ENCODE peak calls at places on chromosome 15, in nine cellular contexts. D is colonic mucosa, F is ovary, C is cardiac muscle cell, Q is A549, Y is lower lobe of right lung, H is BJ, J is GM06990, K is GM12865. S is an unnamed sample.

GRCh38 chr15:93664180-93664951 is 567.0 kb upstream of the MCTP2 start:
- DNase-seq in Y (no peak), J (no peak), H (no peak), C (no peak), D (no peak), F (no peak), Q (no peak), K (no peak), S (no peak)

GRCh38 chr15:47027322-47027946 is 689.9 kb upstream of the SEMA6D start:
- DNase-seq in H (no peak), Y (no peak), K (peak; percentile 60), D (no peak), J (no peak), F (no peak), C (no peak), Q (no peak), S (no peak)

GRCh38 chr15:94673801-94674200 is 442.4 kb downstream of the MCTP2 start:
- DNase-seq in D (no peak), H (no peak), Q (no peak), J (no peak), C (no peak), K (no peak), F (no peak), Y (no peak), S (no peak)

GRCh38 chr15:64695571-64695992 is 79.8 kb downstream of the RBPMS2 start:
- DNase-seq in Q (no peak), H (no peak), Y (no peak), F (no peak), J (no peak), K (peak; percentile 33), C (no peak), D (peak; percentile 36), S (no peak)

GRCh38 chr15:45442497-45443135 is 64.3 kb upstream of the GATM start:
- DNase-seq in D (no peak), K (no peak), J (no peak), Q (no peak), C (peak; percentile 57), Y (no peak), F (no peak), H (no peak), S (no peak)

GRCh38 chr15:74519311-74519710 is 21.7 kb upstream of the ARID3B start:
- DNase-seq in C (peak; percentile 86), K (no peak), J (no peak), D (no peak), Q (no peak), F (no peak), Y (no peak), H (no peak), S (no peak)

GRCh38 chr15:70268698-70269251 is 171.1 kb upstream of the TLE3 start:
- DNase-seq in D (no peak), J (peak; percentile 56), H (no peak), F (no peak), Y (no peak), Q (no peak), C (no peak), K (peak; percentile 39), S (no peak)

GRCh38 chr15:75360391-75360790 is 8.0 kb downstream of the MAN2C1 start:
- DNase-seq in D (no peak), K (no peak), Y (no peak), Q (no peak), H (no peak), F (no peak), C (no peak), J (no peak), S (no peak)

GRCh38 chr15:89806565-89807550 is 7.8 kb downstream of the ANPEP start:
- DNase-seq in K (no peak), J (no peak), F (no peak), H (no peak), Y (peak; percentile 14), D (peak; percentile 67), C (no peak), Q (no peak), S (no peak)

GRCh38 chr15:96916750-96917149 is 586.2 kb downstream of the NR2F2 start:
- DNase-seq in C (no peak), J (no peak), Q (no peak), D (no peak), H (no peak), K (no peak), F (no peak), Y (no peak), S (no peak)

GRCh38 chr15:57048930-57049550 is 130.6 kb downstream of the TCF12 start:
- DNase-seq in J (no peak), Y (no peak), C (no peak), Q (no peak), K (no peak), D (no peak), F (no peak), H (no peak), S (no peak)

GRCh38 chr15:50116477-50116876 is 2.6 kb downstream of the ATP8B4 start:
- DNase-seq in Y (no peak), D (peak; percentile 31), J (no peak), K (peak; percentile 41), Q (peak; percentile 17), C (peak; percentile 17), H (no peak), F (no peak), S (no peak)
- TF ChIP-seq CTCF in Y (peak; percentile 25), D (peak; percentile 18), J (peak; percentile 65), K (peak; percentile 49), Q (peak; percentile 48), C (peak; percentile 28), H (peak; percentile 37), F (no peak), S (peak; percentile 32)

GRCh38 chr15:32029862-32030781 is at the start of gene CHRNA7:
- DNase-seq in D (peak; percentile 70), Q (peak; percentile 64), H (no peak), K (peak; percentile 74), C (peak; percentile 43), F (peak; percentile 73), Y (peak; percentile 70), J (peak; percentile 80), S (no peak)

GRCh38 chr15:32030795-32031194 is 480 bp downstream of the CHRNA7 start:
- DNase-seq in F (no peak), H (no peak), Y (no peak), D (no peak), J (peak; percentile 10), C (peak; percentile 5), K (no peak), Q (no peak), S (no peak)

GRCh38 chr15:32028921-32029320 is 1.4 kb upstream of the CHRNA7 start:
- DNase-seq in F (no peak), Q (no peak), K (no peak), H (no peak), C (no peak), Y (no peak), D (no peak), J (no peak), S (no peak)

GRCh38 chr15:32033186-32033890 is 3.0 kb downstream of the CHRNA7 start:
- DNase-seq in J (no peak), Q (no peak), Y (no peak), D (peak; percentile 31), K (no peak), H (no peak), F (no peak), C (no peak), S (no peak)

DNA sequence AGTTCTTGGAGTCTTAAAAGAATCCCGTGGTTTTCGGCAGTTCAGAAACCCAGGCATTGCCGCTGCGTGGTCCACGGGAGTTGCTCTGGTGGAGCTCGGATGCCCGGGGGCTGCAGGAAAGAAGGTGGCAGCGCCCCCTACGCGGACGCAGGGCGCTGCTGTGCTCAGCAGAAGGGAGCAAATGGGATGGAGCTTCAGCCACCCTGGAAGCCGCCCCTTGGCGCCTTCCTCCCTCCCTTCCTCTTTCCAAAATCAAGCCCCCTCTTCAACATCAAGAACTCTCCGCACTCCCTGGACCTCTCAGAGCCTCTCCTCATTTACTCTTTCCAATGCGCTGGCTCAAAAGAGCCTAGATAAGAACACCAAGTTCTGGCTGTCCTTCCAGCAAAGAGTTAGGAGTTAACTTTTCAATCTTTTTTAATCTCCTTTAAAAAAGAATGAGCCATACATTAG is 880 bp upstream of the CHRNA7 start:
- DNase-seq in H (no peak), J (peak; percentile 22), Q (peak; percentile 31), K (peak; percentile 10), Y (peak; percentile 47), C (peak; percentile 3), F (peak; percentile 50), D (peak; percentile 49), S (no peak)
- H3K4me3 ChIP-seq in H (no peak overlapping the region), J (no peak overlapping the region), Q (peak overlapping the region; percentile 85), K (peak overlapping the region; percentile 15), Y (peak overlapping the region; percentile 57), C (peak overlapping the region; percentile 82), F (peak overlapping the region; percentile 60), D (peak overlapping the region; percentile 75), S (no peak overlapping the region)

DNA sequence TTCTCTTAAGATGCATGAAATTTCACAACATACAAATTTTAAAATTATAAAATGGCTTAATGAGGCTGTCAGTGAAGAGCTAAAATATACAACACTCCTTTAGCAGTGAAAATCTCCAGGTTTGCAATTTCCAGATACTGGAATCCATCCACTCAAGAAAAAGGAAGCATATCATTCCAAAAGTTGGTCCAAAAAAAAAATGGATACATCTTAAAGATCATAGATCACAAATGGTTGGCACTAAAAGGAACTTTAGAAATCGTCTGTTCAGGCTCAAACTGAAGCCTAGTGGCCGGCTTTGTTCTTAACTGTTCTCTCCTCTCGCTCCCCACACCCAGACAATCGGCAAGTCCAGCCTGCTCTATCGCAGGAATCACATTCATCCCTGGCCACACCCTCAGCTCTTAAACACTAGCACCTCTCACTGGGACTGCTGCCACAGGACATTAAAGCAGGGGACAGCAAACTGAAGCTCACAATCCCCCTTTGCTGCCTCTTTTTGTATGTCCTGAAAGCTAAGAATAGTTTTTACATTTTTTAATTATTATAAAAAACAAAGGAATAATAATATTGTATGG is 130.3 kb upstream of the CDIN1 start:
- DNase-seq in C (no peak), Y (no peak), J (no peak), Q (no peak), H (no peak), K (no peak), F (no peak), D (no peak), S (no peak)
- TF ChIP-seq CTCF in C (no peak), Y (no peak), J (no peak), Q (no peak), H (no peak), K (no peak), F (no peak), D (no peak), S (no peak)

DNA sequence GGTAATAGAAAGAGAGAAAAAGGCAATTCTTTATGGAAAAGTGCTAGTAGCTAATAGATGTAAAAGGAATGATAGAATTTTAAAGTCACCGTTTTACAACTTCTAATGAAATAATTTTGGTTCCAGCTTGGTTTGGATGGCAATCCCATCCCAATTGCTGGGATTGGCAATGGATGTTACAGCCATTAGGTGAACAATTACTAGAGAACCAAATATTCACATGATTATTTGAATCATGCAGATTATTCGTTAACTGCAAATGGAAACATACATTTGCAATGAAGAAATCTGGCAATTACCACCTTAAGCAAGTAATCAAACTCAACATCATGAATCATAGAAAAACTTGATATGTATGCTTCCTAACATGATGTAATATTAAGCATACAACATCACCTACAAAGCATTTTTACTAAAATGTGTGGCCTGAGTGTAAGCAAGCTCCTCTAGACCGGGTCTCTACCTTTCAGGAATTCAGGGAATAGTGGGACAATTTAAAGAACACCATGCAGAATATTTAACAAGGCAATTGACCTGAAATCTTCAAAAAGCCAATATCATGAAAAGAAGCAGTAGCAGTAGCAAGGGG is 26.2 kb upstream of the ANP32A start:
- DNase-seq in K (no peak), J (no peak), C (no peak), Y (no peak), Q (no peak), D (no peak), H (no peak), F (no peak), S (no peak)
- H3K4me3 ChIP-seq in K (no peak overlapping the region), J (no peak overlapping the region), C (no peak overlapping the region), Y (no peak overlapping the region), Q (no peak overlapping the region), D (no peak overlapping the region), H (no peak overlapping the region), F (no peak overlapping the region), S (no peak overlapping the region)